ENCODE peak calls at places on chromosomes 2 and 18, in ten cellular contexts. Q, O, V, I, M, T, J, C, A and L are unnamed samples.

GRCh38 chr18:9766076-9766481 is 58.0 kb downstream of the RAB31 start:
- DNase-seq in Q (no peak), O (no peak), V (no peak), I (no peak), M (no peak), T (no peak), J (no peak), C (no peak), A (no peak), L (no peak)

GRCh38 chr2:232351686-232352510 is 26.7 kb upstream of the ALPP start:
- DNase-seq in Q (peak; percentile 62), O (peak; percentile 32), V (no peak), I (no peak), M (no peak), T (no peak), J (no peak), C (no peak), A (no peak), L (no peak)

GRCh38 chr2:121545257-121545656 is 14.6 kb downstream of the RNU4ATAC start:
- DNase-seq in Q (no peak), O (no peak), V (no peak), I (no peak), M (no peak), T (no peak), J (no peak), C (no peak), A (no peak), L (no peak)

GRCh38 chr2:85988914-85989270 is 100.1 kb upstream of the ST3GAL5 start:
- DNase-seq in Q (no peak), O (no peak), V (no peak), I (peak; percentile 34), M (no peak), T (no peak), J (peak; percentile 5), C (no peak), A (no peak), L (no peak)

GRCh38 chr2:198448803-198449202 is 644.4 kb downstream of the PLCL1 start:
- DNase-seq in Q (no peak), O (no peak), V (no peak), I (no peak), M (no peak), T (no peak), J (no peak), C (no peak), A (no peak), L (no peak)

GRCh38 chr2:69310267-69310666 is 76.8 kb downstream of the GFPT1 start:
- DNase-seq in Q (no peak), O (no peak), V (no peak), I (no peak), M (no peak), T (no peak), J (no peak), C (no peak), A (no peak), L (no peak)

GRCh38 chr18:79386547-79386946 is 9.2 kb upstream of the NFATC1 start:
- DNase-seq in Q (peak; percentile 55), O (no peak), V (no peak), I (peak; percentile 43), M (no peak), T (peak; percentile 3), J (no peak), C (no peak), A (no peak), L (no peak)

GRCh38 chr18:46591821-46592391 is 65.1 kb downstream of the LOXHD1 start:
- DNase-seq in Q (no peak), O (no peak), V (no peak), I (no peak), M (no peak), T (peak; percentile 27), J (no peak), C (no peak), A (no peak), L (no peak)

GRCh38 chr2:21939961-21940360 is 816.2 kb downstream of the TDRD15 start:
- DNase-seq in Q (no peak), O (no peak), V (no peak), I (no peak), M (no peak), T (no peak), J (no peak), C (no peak), A (no peak), L (no peak)

GRCh38 chr2:67984600-67984999 is 78.2 kb downstream of the C1D start:
- DNase-seq in Q (no peak), O (no peak), V (no peak), I (no peak), M (no peak), T (no peak), J (no peak), C (no peak), A (no peak), L (no peak)

GRCh38 chr2:53004413-53004812 is 763.2 kb upstream of the CHAC2 start:
- DNase-seq in Q (no peak), O (no peak), V (no peak), I (no peak), M (no peak), T (no peak), J (no peak), C (no peak), A (no peak), L (no peak)

GRCh38 chr2:161059388-161059787 is 100.8 kb upstream of the TANK start:
- DNase-seq in Q (no peak), O (no peak), V (no peak), I (no peak), M (no peak), T (no peak), J (no peak), C (no peak), A (peak; percentile 16), L (no peak)

GRCh38 chr2:161067846-161068245 is 92.4 kb upstream of the TANK start:
- DNase-seq in Q (no peak), O (no peak), V (no peak), I (no peak), M (no peak), T (no peak), J (no peak), C (no peak), A (no peak), L (no peak)

GRCh38 chr2:161061786-161062185 is 98.4 kb upstream of the TANK start:
- DNase-seq in Q (no peak), O (no peak), V (no peak), I (no peak), M (no peak), T (no peak), J (no peak), C (no peak), A (no peak), L (no peak)

GRCh38 chr2:161063074-161063945 is 96.9 kb upstream of the TANK start:
- DNase-seq in Q (peak; percentile 80), O (peak; percentile 79), V (peak; percentile 74), I (peak; percentile 89), M (peak; percentile 36), T (peak; percentile 70), J (peak; percentile 51), C (peak; percentile 40), A (peak; percentile 47), L (peak; percentile 48)

GRCh38 chr2:161063946-161064306 is 96.3 kb upstream of the TANK start:
- DNase-seq in Q (no peak), O (no peak), V (no peak), I (no peak), M (no peak), T (no peak), J (no peak), C (no peak), A (no peak), L (no peak)
- TF ChIP-seq CTCF in Q (no peak), O (no peak), V (no peak), I (peak; percentile 3), M (no peak), T (peak; percentile 20), J (no peak), C (no peak), A (peak; percentile 36), L (no peak)

GRCh38 chr2:328761-329160 is 40.9 kb upstream of the ALKAL2 start:
- DNase-seq in Q (no peak), O (no peak), V (no peak), I (no peak), M (no peak), T (no peak), J (no peak), C (no peak), A (no peak), L (no peak)

GRCh38 chr2:336360-336759 is 48.5 kb upstream of the ALKAL2 start:
- DNase-seq in Q (no peak), O (no peak), V (no peak), I (no peak), M (no peak), T (no peak), J (no peak), C (no peak), A (no peak), L (no peak)

DNA sequence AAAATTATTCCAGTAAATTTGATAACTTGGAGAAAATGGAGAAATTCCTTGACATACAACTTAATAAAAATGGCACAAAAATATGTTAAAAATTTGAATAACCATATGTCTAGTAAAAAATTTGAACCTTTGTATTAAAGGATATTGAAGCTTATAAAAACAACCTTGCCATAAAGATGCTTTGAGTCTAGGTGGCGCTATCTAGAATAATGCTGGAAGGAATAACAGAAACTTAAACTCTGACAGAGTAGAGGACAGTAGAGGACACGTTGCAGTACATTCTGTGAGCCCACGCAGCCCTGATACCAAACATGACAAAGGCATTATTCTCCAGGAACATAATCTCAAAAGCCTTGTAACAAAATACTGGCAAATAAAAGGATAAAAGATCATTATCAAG is 44.7 kb upstream of the ALKAL2 start:
- DNase-seq in Q (no peak), O (no peak), V (no peak), I (no peak), M (no peak), T (no peak), J (no peak), C (no peak), A (no peak), L (no peak)
- TF ChIP-seq CTCF in Q (no peak), O (no peak), V (no peak), I (no peak), M (no peak), T (peak; percentile 22), J (peak; percentile 16), C (no peak), A (no peak), L (peak; percentile 8)

GRCh38 chr2:218263817-218264611 is 3.2 kb downstream of the GPBAR1 start:
- DNase-seq in Q (peak; percentile 46), O (no peak), V (no peak), I (no peak), M (no peak), T (no peak), J (no peak), C (no peak), A (no peak), L (no peak)
- TF ChIP-seq CTCF in Q (no peak), O (no peak), V (no peak), I (no peak), M (no peak), T (no peak), J (no peak), C (no peak), A (no peak), L (no peak)

GRCh38 chr2:129661942-129662341 is 317.5 kb upstream of the RAB6C start:
- DNase-seq in Q (no peak), O (no peak), V (no peak), I (no peak), M (no peak), T (no peak), J (no peak), C (no peak), A (no peak), L (no peak)
- TF ChIP-seq CTCF in Q (no peak), O (no peak), V (no peak), I (no peak), M (no peak), T (no peak), J (no peak), C (no peak), A (no peak), L (no peak)